ENCODE peak calls at places on chromosome 6, in ten cellular contexts. H is stimulated activated CD8-positive, alpha-beta memory T cell treated with anti-CD3 and anti-CD28 coated beads, Interleukin-4, amount 100 ng/mL, for 1 hour; P is activated T-helper 1 cell treated with anti-CD3 and anti-CD28 coated beads, Interleukin-2, amount 50 U/mL, for 16 hours; M is NCI-H510A treated with DMSO at 0.1 percent for 48 hours; W is SW 1271; F is activated naive CD4-positive, alpha-beta T cell treated with Interleukin-2 at 50 U/mL for 16 hours; K is naive thymus-derived CD4-positive, alpha-beta T cell; V is nucleus accumbens; I is stomach; T is OCI-LY7. Y is an unnamed sample.

GRCh38 chr6:33950891-33951889 is 147.4 kb upstream of the MLN start:
- DNase-seq in H (no peak), P (no peak), M (peak; percentile 99), W (no peak), F (no peak), K (no peak), V (no peak), I (no peak), T (no peak), Y (no peak)

GRCh38 chr6:7171733-7172132 is 64.0 kb downstream of the RREB1 start:
- DNase-seq in H (no peak), P (no peak), M (no peak), W (no peak), F (no peak), K (no peak), V (no peak), I (no peak), T (no peak), Y (no peak)

GRCh38 chr6:99114769-99115406 is 167.1 kb upstream of the FBXL4 start:
- DNase-seq in H (no peak), P (no peak), M (no peak), W (no peak), F (no peak), K (no peak), V (no peak), I (no peak), T (no peak), Y (no peak)

GRCh38 chr6:129599467-129599866 is 110.5 kb downstream of the ARHGAP18 start:
- DNase-seq in H (no peak), P (no peak), M (no peak), W (no peak), F (no peak), K (no peak), V (no peak), I (no peak), T (no peak), Y (no peak)

GRCh38 chr6:36358235-36358915 is 21.7 kb upstream of the BNIP5 start:
- DNase-seq in H (no peak), P (no peak), M (no peak), W (no peak), F (no peak), K (no peak), V (peak; percentile 71), I (no peak), T (no peak), Y (peak; percentile 85)

GRCh38 chr6:16482702-16483314 is 244.4 kb downstream of the GMPR start:
- DNase-seq in H (no peak), P (no peak), M (no peak), W (no peak), F (peak; percentile 25), K (no peak), V (no peak), I (no peak), T (no peak), Y (no peak)

GRCh38 chr6:81561071-81561564 is 191.4 kb downstream of the TENT5A start:
- DNase-seq in H (no peak), P (no peak), M (peak; percentile 2), W (no peak), F (no peak), K (no peak), V (no peak), I (no peak), T (no peak), Y (no peak)

GRCh38 chr6:45436544-45437440 is 59.1 kb upstream of the SUPT3H start:
- DNase-seq in H (no peak), P (peak; percentile 14), M (no peak), W (peak; percentile 51), F (peak; percentile 47), K (no peak), V (no peak), I (no peak), T (no peak), Y (peak; percentile 89)

GRCh38 chr6:85600713-85601313 is 7.2 kb upstream of the SNX14 start:
- DNase-seq in H (no peak), P (no peak), M (no peak), W (no peak), F (no peak), K (no peak), V (no peak), I (no peak), T (peak; percentile 10), Y (no peak)

GRCh38 chr6:136307351-136307750 is 17.7 kb upstream of the BCLAF1 start:
- DNase-seq in H (no peak), P (no peak), M (no peak), W (no peak), F (no peak), K (no peak), V (no peak), I (no peak), T (no peak), Y (no peak)

GRCh38 chr6:114342086-114342825 is 567 bp downstream of the HS3ST5 start:
- DNase-seq in H (no peak), P (no peak), M (peak; percentile 4), W (no peak), F (no peak), K (no peak), V (peak; percentile 75), I (no peak), T (no peak), Y (no peak)

GRCh38 chr6:160943997-160944396 is 47.6 kb upstream of the MAP3K4 start:
- DNase-seq in H (no peak), P (no peak), M (no peak), W (no peak), F (no peak), K (no peak), V (no peak), I (no peak), T (no peak), Y (no peak)

GRCh38 chr6:67633058-67633457 is 1002.0 kb upstream of the ADGRB3 start:
- DNase-seq in H (no peak), P (no peak), M (no peak), W (no peak), F (no peak), K (no peak), V (no peak), I (no peak), T (no peak), Y (no peak)

GRCh38 chr6:13589801-13590200 is 15.4 kb downstream of the SIRT5 start:
- DNase-seq in H (no peak), P (no peak), M (no peak), W (no peak), F (no peak), K (no peak), V (no peak), I (no peak), T (no peak), Y (no peak)

GRCh38 chr6:168031411-168032382 is 34.2 kb downstream of the KIF25 start:
- DNase-seq in H (no peak), P (no peak), M (no peak), W (no peak), F (no peak), K (no peak), V (no peak), I (no peak), T (no peak), Y (no peak)

GRCh38 chr6:36753671-36754485 is 56.3 kb downstream of the RAB44 start:
- DNase-seq in H (no peak), P (no peak), M (no peak), W (no peak), F (no peak), K (no peak), V (no peak), I (no peak), T (peak; percentile 53), Y (no peak)

GRCh38 chr6:63643862-63644261 is 8.3 kb downstream of the PHF3 start:
- DNase-seq in H (no peak), P (no peak), M (no peak), W (peak; percentile 22), F (no peak), K (peak; percentile 57), V (no peak), I (no peak), T (peak; percentile 58), Y (peak; percentile 67)

GRCh38 chr6:135992739-135993138 is 141.2 kb downstream of the PDE7B start:
- DNase-seq in H (no peak), P (no peak), M (no peak), W (no peak), F (no peak), K (no peak), V (no peak), I (no peak), T (no peak), Y (no peak)

GRCh38 chr6:57432162-57432561 is 114.7 kb downstream of the PRIM2 start:
- DNase-seq in H (no peak), P (no peak), M (no peak), W (peak; percentile 60), F (no peak), K (no peak), V (no peak), I (no peak), T (no peak), Y (peak; percentile 88)

GRCh38 chr6:98463038-98463437 is 371.3 kb upstream of the POU3F2 start:
- DNase-seq in H (no peak), P (no peak), M (peak; percentile 45), W (no peak), F (no peak), K (no peak), V (no peak), I (no peak), T (no peak), Y (no peak)

Y was measured in choroid plexus epithelial cell.